ENCODE peak calls at places on chromosome 15, in four cellular contexts. L is GM12878, I is H1, K is HepG2. N is an unnamed sample.

GRCh38 chr15:74723754-74724334 is 1.5 kb downstream of the CYP1A1 start:
- DNase-seq in L (no peak), I (peak), K (peak), N (peak)

GRCh38 chr15:41546846-41547786 is 3.1 kb upstream of the RPAP1 start:
- DNase-seq in L (no peak), I (no peak), K (no peak), N (no peak)

GRCh38 chr15:26261413-26261812 is 398.3 kb upstream of the ATP10A start:
- DNase-seq in L (no peak), I (no peak), K (no peak), N (no peak)

GRCh38 chr15:42448281-42448680 is 42.7 kb downstream of the ZNF106 start:
- DNase-seq in L (no peak), I (no peak), K (no peak), N (no peak)

GRCh38 chr15:43922021-43922420 is 95.2 kb downstream of the WDR76 start:
- DNase-seq in L (no peak), I (no peak), K (no peak), N (no peak)

GRCh38 chr15:44535509-44536297 is 1.2 kb upstream of the EIF3J start:
- DNase-seq in L (no peak), I (peak), K (peak), N (no peak)

GRCh38 chr15:75947117-75947516 is 43.4 kb downstream of the FBXO22 start:
- DNase-seq in L (no peak), I (no peak), K (no peak), N (no peak)

GRCh38 chr15:67331676-67332075 is 77.1 kb downstream of the IQCH start:
- DNase-seq in L (no peak), I (no peak), K (no peak), N (no peak)

GRCh38 chr15:42101861-42102260 is 7.5 kb upstream of the PLA2G4D start:
- DNase-seq in L (no peak), I (no peak), K (no peak), N (no peak)

GRCh38 chr15:98597666-98598065 is 50.7 kb upstream of the IGF1R start:
- DNase-seq in L (no peak), I (peak), K (no peak), N (peak)

GRCh38 chr15:43274136-43274535 is 7.4 kb upstream of the TGM5 start:
- DNase-seq in L (no peak), I (no peak), K (no peak), N (no peak)

GRCh38 chr15:62426387-62426956 is 261.4 kb upstream of the C2CD4B start:
- DNase-seq in L (no peak), I (no peak), K (peak), N (peak)

GRCh38 chr15:100256985-100257650 is 84.7 kb downstream of the ADAMTS17 start:
- DNase-seq in L (no peak), I (peak), K (no peak), N (no peak)

GRCh38 chr15:66721501-66721937 is 19.5 kb downstream of the SMAD6 start:
- DNase-seq in L (no peak), I (no peak), K (no peak), N (no peak)

GRCh38 chr15:84647726-84648125 is 6.4 kb downstream of the WDR73 start:
- DNase-seq in L (no peak), I (no peak), K (no peak), N (no peak)

GRCh38 chr15:84645496-84645895 is 8.6 kb downstream of the WDR73 start:
- DNase-seq in L (no peak), I (no peak), K (no peak), N (no peak)

GRCh38 chr15:84648539-84648938 is 5.5 kb downstream of the WDR73 start:
- DNase-seq in L (no peak), I (no peak), K (no peak), N (no peak)

GRCh38 chr15:84645997-84646396 is 8.1 kb downstream of the WDR73 start:
- DNase-seq in L (no peak), I (no peak), K (no peak), N (no peak)

DNA sequence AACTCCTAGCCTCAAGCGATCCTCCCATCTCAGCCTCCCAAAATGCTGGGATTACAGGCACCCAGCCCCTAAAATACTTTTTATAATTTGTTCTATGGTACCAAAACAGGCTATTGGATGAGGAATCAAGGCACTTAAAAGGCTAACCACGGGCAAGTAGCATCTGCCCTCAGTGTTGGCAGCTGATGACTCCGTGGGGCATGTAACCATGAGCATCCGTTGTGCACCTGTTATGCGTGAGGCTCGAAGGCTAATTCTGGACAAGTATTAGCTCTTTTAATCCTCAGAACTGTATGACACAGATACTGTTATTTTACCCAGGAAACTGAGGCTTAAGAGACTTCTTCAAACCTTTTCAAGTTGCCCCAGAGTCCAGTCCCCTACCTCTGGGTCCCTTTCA is 10.2 kb downstream of the WDR73 start:
- DNase-seq in L (no peak), I (no peak), K (no peak), N (no peak)
- TF ChIP-seq ZNF274 in L (no peak), I (no peak), K (no peak), N (no peak)

DNA sequence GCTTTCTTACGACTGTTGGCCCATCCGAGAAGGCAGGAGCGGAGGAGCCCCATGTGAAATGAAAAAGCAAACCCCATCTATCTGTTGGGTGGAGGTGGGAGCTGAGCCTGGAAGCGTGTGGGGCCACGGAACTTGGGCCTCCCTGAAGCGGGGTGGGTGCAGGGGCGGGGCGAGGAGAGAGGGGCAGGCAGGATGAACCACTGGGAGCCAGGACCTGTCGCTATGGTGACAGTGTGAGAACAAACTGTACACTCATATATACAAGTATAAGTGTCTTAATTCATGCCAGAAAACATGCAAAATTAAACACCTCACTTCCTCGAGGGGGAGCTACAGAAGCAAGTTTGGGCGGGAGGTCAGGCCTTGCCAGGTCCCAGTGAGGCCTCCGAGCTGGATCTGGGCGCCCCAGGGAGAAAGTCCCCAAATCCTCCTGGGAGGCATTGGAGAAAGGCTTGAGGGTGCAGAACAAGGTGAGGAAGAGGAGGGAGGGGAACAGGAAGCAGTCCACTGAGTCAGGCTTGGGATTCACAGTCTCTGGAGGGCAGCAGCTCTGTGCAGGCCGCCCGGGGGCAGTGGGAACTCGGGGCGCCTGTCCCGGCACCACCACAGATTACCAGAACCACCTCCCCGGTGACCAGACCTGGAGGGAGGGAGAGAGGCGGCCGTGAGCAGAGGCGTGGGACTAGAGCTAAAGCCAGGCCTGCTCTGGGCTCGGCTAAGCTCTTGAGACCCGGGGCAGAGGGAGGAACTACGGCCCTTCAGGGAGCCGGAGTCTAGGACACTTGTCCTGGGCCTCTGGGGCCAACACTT is 34.8 kb downstream of the RBPMS2 start:
- DNase-seq in L (no peak), I (no peak), K (peak), N (no peak)
- TF ChIP-seq SUZ12 in L (no peak), I (no peak), K (no peak), N (no peak)

DNA sequence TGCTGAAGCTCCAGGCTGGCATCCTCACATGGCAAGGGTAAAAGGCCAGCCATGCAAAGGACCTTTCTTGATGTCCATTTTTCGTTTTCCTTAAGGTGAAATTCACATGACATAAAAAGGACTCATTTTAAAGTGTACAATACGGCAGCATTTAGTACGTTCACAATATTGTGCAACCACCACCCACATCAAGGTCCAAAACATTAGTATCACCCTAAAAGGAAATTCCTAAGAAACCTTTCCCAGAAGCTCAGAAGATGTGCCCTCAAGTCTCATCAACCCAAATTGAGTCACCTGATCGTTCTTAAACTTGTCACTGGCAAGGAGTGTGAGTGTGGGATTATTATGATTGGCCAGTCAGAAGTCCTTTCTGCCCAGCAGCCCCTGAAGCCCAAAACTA is 250.1 kb downstream of the TLE3 start:
- DNase-seq in L (no peak), I (no peak), K (no peak), N (no peak)
- H3K9ac ChIP-seq in L (no peak), I (no peak), K (no peak), N (no peak)

DNA sequence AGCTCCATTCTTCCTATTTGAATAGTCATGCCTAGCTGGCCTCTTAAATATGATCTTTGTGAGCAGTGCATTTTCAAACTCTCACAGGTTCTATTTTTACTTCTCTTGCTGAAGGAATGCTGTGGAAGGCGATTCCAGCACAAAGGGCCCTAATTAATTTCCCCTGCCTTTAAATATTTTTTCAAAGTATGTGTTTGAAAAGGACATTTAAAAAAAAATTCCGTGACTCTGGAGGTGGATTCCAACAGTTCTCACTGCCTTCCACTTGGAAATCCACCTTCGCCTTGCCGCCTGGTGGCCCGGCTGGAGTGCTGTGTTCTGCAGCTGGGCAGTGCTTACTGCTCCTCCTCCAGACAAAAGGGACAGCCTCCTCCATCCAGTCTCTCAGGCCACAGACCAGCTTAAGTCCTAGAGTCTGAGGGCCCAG is 61.5 kb upstream of the CORO2B start:
- DNase-seq in L (no peak), I (no peak), K (no peak), N (peak)
- TF ChIP-seq ZNF274 in L (no peak), I (no peak), K (no peak), N (no peak)